ENCODE peak calls at places on chromosome X, in nine cellular contexts. One of them, this sample, is unnamed.

GRCh38 chrX:129540068-129540653 is at the start of gene OCRL:
- DNase-seq in stimulated activated CD4-positive, alpha-beta T cell treated with anti-CD3 and anti-CD28 coated beads, Interleukin-2, amount 100 ng/mL, for 48 hours: peak; percentile 53
- DNase-seq in posterior vena cava: peak; percentile 91
- DNase-seq in epithelial cell of esophagus: peak; percentile 66
- DNase-seq in mesenteric fat pad: peak; percentile 91
- DNase-seq in uterus: peak; percentile 51
- DNase-seq in lung microvascular endothelial cell: peak; percentile 78
- DNase-seq in NCI-H1092: peak; percentile 58
- DNase-seq in astrocyte: peak; percentile 29
- DNase-seq in this sample: peak; percentile 34

GRCh38 chrX:105975382-105975781 is 63.1 kb downstream of the SERPINA7 start:
- DNase-seq in lung microvascular endothelial cell: peak; percentile 2
- DNase-seq in mesenteric fat pad: no peak
- DNase-seq in astrocyte: no peak
- DNase-seq in posterior vena cava: no peak
- DNase-seq in epithelial cell of esophagus: peak; percentile 32
- DNase-seq in NCI-H1092: no peak
- DNase-seq in uterus: no peak
- DNase-seq in stimulated activated CD4-positive, alpha-beta T cell treated with anti-CD3 and anti-CD28 coated beads, Interleukin-2, amount 100 ng/mL, for 48 hours: no peak
- DNase-seq in this sample: no peak

GRCh38 chrX:136779346-136779781 is 1.4 kb downstream of the ARHGEF6 start:
- DNase-seq in astrocyte: no peak
- DNase-seq in NCI-H1092: no peak
- DNase-seq in stimulated activated CD4-positive, alpha-beta T cell treated with anti-CD3 and anti-CD28 coated beads, Interleukin-2, amount 100 ng/mL, for 48 hours: no peak
- DNase-seq in mesenteric fat pad: no peak
- DNase-seq in epithelial cell of esophagus: no peak
- DNase-seq in lung microvascular endothelial cell: no peak
- DNase-seq in uterus: no peak
- DNase-seq in posterior vena cava: no peak
- DNase-seq in this sample: no peak

GRCh38 chrX:259692-260355 is 21.4 kb upstream of the PLCXD1 start:
- DNase-seq in posterior vena cava: peak; percentile 40
- DNase-seq in astrocyte: no peak
- DNase-seq in mesenteric fat pad: no peak
- DNase-seq in NCI-H1092: no peak
- DNase-seq in stimulated activated CD4-positive, alpha-beta T cell treated with anti-CD3 and anti-CD28 coated beads, Interleukin-2, amount 100 ng/mL, for 48 hours: no peak
- DNase-seq in uterus: no peak
- DNase-seq in lung microvascular endothelial cell: no peak
- DNase-seq in epithelial cell of esophagus: no peak
- DNase-seq in this sample: no peak

GRCh38 chrX:22314211-22314610 is 41.5 kb downstream of the CBLL2 start:
- DNase-seq in lung microvascular endothelial cell: peak; percentile 88
- DNase-seq in posterior vena cava: no peak
- DNase-seq in uterus: no peak
- DNase-seq in mesenteric fat pad: no peak
- DNase-seq in NCI-H1092: no peak
- DNase-seq in stimulated activated CD4-positive, alpha-beta T cell treated with anti-CD3 and anti-CD28 coated beads, Interleukin-2, amount 100 ng/mL, for 48 hours: no peak
- DNase-seq in astrocyte: no peak
- DNase-seq in epithelial cell of esophagus: peak; percentile 11
- DNase-seq in this sample: no peak

GRCh38 chrX:71919886-71920285 is 9.2 kb downstream of the NHSL2 start:
- DNase-seq in epithelial cell of esophagus: no peak
- DNase-seq in posterior vena cava: no peak
- DNase-seq in stimulated activated CD4-positive, alpha-beta T cell treated with anti-CD3 and anti-CD28 coated beads, Interleukin-2, amount 100 ng/mL, for 48 hours: no peak
- DNase-seq in mesenteric fat pad: no peak
- DNase-seq in NCI-H1092: no peak
- DNase-seq in lung microvascular endothelial cell: no peak
- DNase-seq in astrocyte: no peak
- DNase-seq in uterus: no peak
- DNase-seq in this sample: no peak

GRCh38 chrX:26070882-26071281 is 67.3 kb upstream of the MAGEB18 start:
- DNase-seq in uterus: no peak
- DNase-seq in posterior vena cava: no peak
- DNase-seq in mesenteric fat pad: no peak
- DNase-seq in NCI-H1092: no peak
- DNase-seq in lung microvascular endothelial cell: no peak
- DNase-seq in astrocyte: no peak
- DNase-seq in epithelial cell of esophagus: no peak
- DNase-seq in stimulated activated CD4-positive, alpha-beta T cell treated with anti-CD3 and anti-CD28 coated beads, Interleukin-2, amount 100 ng/mL, for 48 hours: no peak
- DNase-seq in this sample: no peak

GRCh38 chrX:88526385-88526784 is 220.6 kb upstream of the CPXCR1 start:
- DNase-seq in NCI-H1092: no peak
- DNase-seq in lung microvascular endothelial cell: no peak
- DNase-seq in mesenteric fat pad: no peak
- DNase-seq in uterus: no peak
- DNase-seq in posterior vena cava: no peak
- DNase-seq in astrocyte: no peak
- DNase-seq in stimulated activated CD4-positive, alpha-beta T cell treated with anti-CD3 and anti-CD28 coated beads, Interleukin-2, amount 100 ng/mL, for 48 hours: no peak
- DNase-seq in epithelial cell of esophagus: no peak
- DNase-seq in this sample: no peak

GRCh38 chrX:35809816-35810215 is 11.7 kb downstream of the MAGEB16 start:
- DNase-seq in posterior vena cava: no peak
- DNase-seq in lung microvascular endothelial cell: no peak
- DNase-seq in uterus: no peak
- DNase-seq in epithelial cell of esophagus: no peak
- DNase-seq in astrocyte: no peak
- DNase-seq in mesenteric fat pad: no peak
- DNase-seq in stimulated activated CD4-positive, alpha-beta T cell treated with anti-CD3 and anti-CD28 coated beads, Interleukin-2, amount 100 ng/mL, for 48 hours: no peak
- DNase-seq in NCI-H1092: no peak
- DNase-seq in this sample: no peak

GRCh38 chrX:129523076-129524055 is at the start of gene SMARCA1:
- DNase-seq in posterior vena cava: no peak
- DNase-seq in NCI-H1092: peak; percentile 33
- DNase-seq in mesenteric fat pad: no peak
- DNase-seq in epithelial cell of esophagus: peak; percentile 5
- DNase-seq in stimulated activated CD4-positive, alpha-beta T cell treated with anti-CD3 and anti-CD28 coated beads, Interleukin-2, amount 100 ng/mL, for 48 hours: no peak
- DNase-seq in lung microvascular endothelial cell: peak; percentile 75
- DNase-seq in uterus: peak; percentile 60
- DNase-seq in astrocyte: peak; percentile 61
- DNase-seq in this sample: no peak

GRCh38 chrX:21490341-21490740 is 116.1 kb downstream of the CNKSR2 start:
- DNase-seq in lung microvascular endothelial cell: no peak
- DNase-seq in stimulated activated CD4-positive, alpha-beta T cell treated with anti-CD3 and anti-CD28 coated beads, Interleukin-2, amount 100 ng/mL, for 48 hours: no peak
- DNase-seq in NCI-H1092: peak; percentile 0
- DNase-seq in uterus: no peak
- DNase-seq in epithelial cell of esophagus: peak; percentile 9
- DNase-seq in posterior vena cava: no peak
- DNase-seq in mesenteric fat pad: no peak
- DNase-seq in astrocyte: peak; percentile 23
- DNase-seq in this sample: no peak

GRCh38 chrX:320126-320783 is 1.7 kb upstream of the GTPBP6 start:
- DNase-seq in uterus: no peak
- DNase-seq in mesenteric fat pad: peak; percentile 78
- DNase-seq in astrocyte: no peak
- DNase-seq in posterior vena cava: peak; percentile 76
- DNase-seq in NCI-H1092: no peak
- DNase-seq in epithelial cell of esophagus: peak; percentile 17
- DNase-seq in stimulated activated CD4-positive, alpha-beta T cell treated with anti-CD3 and anti-CD28 coated beads, Interleukin-2, amount 100 ng/mL, for 48 hours: no peak
- DNase-seq in lung microvascular endothelial cell: no peak
- DNase-seq in this sample: no peak

GRCh38 chrX:150731795-150732194 is 38.6 kb downstream of the MTMR1 start:
- DNase-seq in uterus: no peak
- DNase-seq in mesenteric fat pad: no peak
- DNase-seq in lung microvascular endothelial cell: no peak
- DNase-seq in stimulated activated CD4-positive, alpha-beta T cell treated with anti-CD3 and anti-CD28 coated beads, Interleukin-2, amount 100 ng/mL, for 48 hours: peak; percentile 41
- DNase-seq in posterior vena cava: no peak
- DNase-seq in NCI-H1092: no peak
- DNase-seq in astrocyte: peak; percentile 97
- DNase-seq in epithelial cell of esophagus: peak; percentile 83
- DNase-seq in this sample: no peak

GRCh38 chrX:39891781-39892180 is 206.0 kb downstream of the BCOR start:
- DNase-seq in posterior vena cava: peak; percentile 37
- DNase-seq in lung microvascular endothelial cell: no peak
- DNase-seq in astrocyte: no peak
- DNase-seq in mesenteric fat pad: no peak
- DNase-seq in uterus: no peak
- DNase-seq in epithelial cell of esophagus: peak; percentile 91
- DNase-seq in NCI-H1092: no peak
- DNase-seq in stimulated activated CD4-positive, alpha-beta T cell treated with anti-CD3 and anti-CD28 coated beads, Interleukin-2, amount 100 ng/mL, for 48 hours: no peak
- DNase-seq in this sample: no peak

GRCh38 chrX:105822138-105823091 is at the start of gene NRK:
- DNase-seq in lung microvascular endothelial cell: no peak
- DNase-seq in astrocyte: peak; percentile 8
- DNase-seq in uterus: peak; percentile 19
- DNase-seq in NCI-H1092: no peak
- DNase-seq in mesenteric fat pad: no peak
- DNase-seq in epithelial cell of esophagus: peak; percentile 0
- DNase-seq in stimulated activated CD4-positive, alpha-beta T cell treated with anti-CD3 and anti-CD28 coated beads, Interleukin-2, amount 100 ng/mL, for 48 hours: no peak
- DNase-seq in posterior vena cava: peak; percentile 79
- DNase-seq in this sample: no peak

GRCh38 chrX:97126020-97126419 is 242.3 kb downstream of the RPA4 start:
- DNase-seq in uterus: no peak
- DNase-seq in NCI-H1092: no peak
- DNase-seq in epithelial cell of esophagus: peak; percentile 61
- DNase-seq in mesenteric fat pad: no peak
- DNase-seq in stimulated activated CD4-positive, alpha-beta T cell treated with anti-CD3 and anti-CD28 coated beads, Interleukin-2, amount 100 ng/mL, for 48 hours: no peak
- DNase-seq in lung microvascular endothelial cell: no peak
- DNase-seq in astrocyte: peak; percentile 11
- DNase-seq in posterior vena cava: no peak
- DNase-seq in this sample: no peak

GRCh38 chrX:144006811-144007210 is 122.9 kb downstream of the UBE2NL start:
- DNase-seq in uterus: no peak
- DNase-seq in epithelial cell of esophagus: peak; percentile 81
- DNase-seq in mesenteric fat pad: no peak
- DNase-seq in lung microvascular endothelial cell: no peak
- DNase-seq in stimulated activated CD4-positive, alpha-beta T cell treated with anti-CD3 and anti-CD28 coated beads, Interleukin-2, amount 100 ng/mL, for 48 hours: no peak
- DNase-seq in NCI-H1092: no peak
- DNase-seq in posterior vena cava: no peak
- DNase-seq in astrocyte: peak; percentile 10
- DNase-seq in this sample: no peak

GRCh38 chrX:71111141-71111843 is at the start of gene IL2RG:
- DNase-seq in epithelial cell of esophagus: no peak
- DNase-seq in NCI-H1092: no peak
- DNase-seq in posterior vena cava: no peak
- DNase-seq in stimulated activated CD4-positive, alpha-beta T cell treated with anti-CD3 and anti-CD28 coated beads, Interleukin-2, amount 100 ng/mL, for 48 hours: peak; percentile 61
- DNase-seq in lung microvascular endothelial cell: peak; percentile 11
- DNase-seq in astrocyte: no peak
- DNase-seq in uterus: no peak
- DNase-seq in mesenteric fat pad: no peak
- DNase-seq in this sample: no peak

GRCh38 chrX:130299279-130300009 is 30.7 kb upstream of the ZNF280C start:
- DNase-seq in astrocyte: no peak
- DNase-seq in uterus: no peak
- DNase-seq in mesenteric fat pad: no peak
- DNase-seq in lung microvascular endothelial cell: no peak
- DNase-seq in NCI-H1092: peak; percentile 56
- DNase-seq in posterior vena cava: no peak
- DNase-seq in stimulated activated CD4-positive, alpha-beta T cell treated with anti-CD3 and anti-CD28 coated beads, Interleukin-2, amount 100 ng/mL, for 48 hours: no peak
- DNase-seq in epithelial cell of esophagus: no peak
- DNase-seq in this sample: no peak

GRCh38 chrX:10098235-10098819 is 58.4 kb upstream of the CLCN4 start:
- DNase-seq in stimulated activated CD4-positive, alpha-beta T cell treated with anti-CD3 and anti-CD28 coated beads, Interleukin-2, amount 100 ng/mL, for 48 hours: no peak
- DNase-seq in lung microvascular endothelial cell: no peak
- DNase-seq in uterus: no peak
- DNase-seq in posterior vena cava: no peak
- DNase-seq in mesenteric fat pad: no peak
- DNase-seq in astrocyte: no peak
- DNase-seq in NCI-H1092: no peak
- DNase-seq in epithelial cell of esophagus: no peak
- DNase-seq in this sample: no peak

GRCh38 chrX:150478496-150479492 is 89.6 kb upstream of the MTM1 start:
- DNase-seq in epithelial cell of esophagus: no peak
- DNase-seq in stimulated activated CD4-positive, alpha-beta T cell treated with anti-CD3 and anti-CD28 coated beads, Interleukin-2, amount 100 ng/mL, for 48 hours: no peak
- DNase-seq in lung microvascular endothelial cell: no peak
- DNase-seq in astrocyte: no peak
- DNase-seq in NCI-H1092: no peak
- DNase-seq in uterus: no peak
- DNase-seq in posterior vena cava: no peak
- DNase-seq in mesenteric fat pad: no peak
- DNase-seq in this sample: no peak

GRCh38 chrX:114344756-114345155 is 239.1 kb upstream of the HTR2C start:
- DNase-seq in NCI-H1092: peak; percentile 7
- DNase-seq in epithelial cell of esophagus: peak; percentile 28
- DNase-seq in lung microvascular endothelial cell: peak; percentile 31
- DNase-seq in astrocyte: peak; percentile 7
- DNase-seq in uterus: no peak
- DNase-seq in mesenteric fat pad: no peak
- DNase-seq in stimulated activated CD4-positive, alpha-beta T cell treated with anti-CD3 and anti-CD28 coated beads, Interleukin-2, amount 100 ng/mL, for 48 hours: no peak
- DNase-seq in posterior vena cava: no peak
- DNase-seq in this sample: peak; percentile 26

GRCh38 chrX:72041166-72041565 is 90.5 kb downstream of the RTL5 start:
- DNase-seq in mesenteric fat pad: peak; percentile 4
- DNase-seq in stimulated activated CD4-positive, alpha-beta T cell treated with anti-CD3 and anti-CD28 coated beads, Interleukin-2, amount 100 ng/mL, for 48 hours: no peak
- DNase-seq in uterus: no peak
- DNase-seq in NCI-H1092: no peak
- DNase-seq in lung microvascular endothelial cell: no peak
- DNase-seq in astrocyte: no peak
- DNase-seq in posterior vena cava: no peak
- DNase-seq in epithelial cell of esophagus: no peak
- DNase-seq in this sample: no peak

GRCh38 chrX:3286196-3286920 is 60.1 kb downstream of the MXRA5 start:
- DNase-seq in epithelial cell of esophagus: peak; percentile 76
- DNase-seq in stimulated activated CD4-positive, alpha-beta T cell treated with anti-CD3 and anti-CD28 coated beads, Interleukin-2, amount 100 ng/mL, for 48 hours: no peak
- DNase-seq in lung microvascular endothelial cell: no peak
- DNase-seq in mesenteric fat pad: no peak
- DNase-seq in NCI-H1092: no peak
- DNase-seq in posterior vena cava: no peak
- DNase-seq in astrocyte: peak; percentile 86
- DNase-seq in uterus: no peak
- DNase-seq in this sample: no peak

GRCh38 chrX:108447303-108447702 is 7.7 kb downstream of the COL4A5 start:
- DNase-seq in epithelial cell of esophagus: peak; percentile 52
- DNase-seq in NCI-H1092: no peak
- DNase-seq in posterior vena cava: no peak
- DNase-seq in lung microvascular endothelial cell: peak; percentile 27
- DNase-seq in mesenteric fat pad: no peak
- DNase-seq in uterus: no peak
- DNase-seq in astrocyte: peak; percentile 39
- DNase-seq in stimulated activated CD4-positive, alpha-beta T cell treated with anti-CD3 and anti-CD28 coated beads, Interleukin-2, amount 100 ng/mL, for 48 hours: no peak
- DNase-seq in this sample: no peak

GRCh38 chrX:3522016-3522690 is 175.7 kb upstream of the MXRA5 start:
- DNase-seq in lung microvascular endothelial cell: no peak
- DNase-seq in mesenteric fat pad: no peak
- DNase-seq in astrocyte: peak; percentile 92
- DNase-seq in posterior vena cava: no peak
- DNase-seq in epithelial cell of esophagus: no peak
- DNase-seq in stimulated activated CD4-positive, alpha-beta T cell treated with anti-CD3 and anti-CD28 coated beads, Interleukin-2, amount 100 ng/mL, for 48 hours: no peak
- DNase-seq in uterus: no peak
- DNase-seq in NCI-H1092: no peak
- DNase-seq in this sample: no peak

GRCh38 chrX:154749856-154750255 is 1.0 kb downstream of the GAB3 start:
- DNase-seq in mesenteric fat pad: no peak
- DNase-seq in astrocyte: no peak
- DNase-seq in stimulated activated CD4-positive, alpha-beta T cell treated with anti-CD3 and anti-CD28 coated beads, Interleukin-2, amount 100 ng/mL, for 48 hours: no peak
- DNase-seq in uterus: no peak
- DNase-seq in lung microvascular endothelial cell: peak; percentile 52
- DNase-seq in posterior vena cava: no peak
- DNase-seq in NCI-H1092: no peak
- DNase-seq in epithelial cell of esophagus: no peak
- DNase-seq in this sample: peak; percentile 30

This sample was measured in NCI-H1694 treated with DMSO at 0.1 percent for 48 hours.